ENCODE peak calls at places on chromosomes 5 and 9, in eight cellular contexts. X is nephron progenitor cell; U is hepatocyte; R is type B pancreatic cell; E is lung; G is psoas muscle; I is activated CD8-positive, alpha-beta T cell treated with anti-CD3 and anti-CD28 coated beads for 36 hours; K is osteocyte. A is an unnamed sample.

GRCh38 chr5:150179221-150179620 is 10.6 kb upstream of the SLC6A7 start:
- DNase-seq in U (no peak), I (no peak), X (no peak), K (no peak), R (no peak), E (no peak), G (no peak), A (no peak)

GRCh38 chr5:669111-669841 is 23.9 kb downstream of the TPPP start:
- DNase-seq in X (no peak), G (peak; percentile 75), E (no peak), U (peak; percentile 43), I (peak; percentile 32), K (no peak), R (peak; percentile 70), A (no peak)

GRCh38 chr9:72351538-72352453 is 13.2 kb downstream of the ZFAND5 start:
- DNase-seq in G (peak; percentile 80), R (no peak), I (no peak), U (no peak), X (no peak), E (no peak), K (no peak), A (peak; percentile 23)

GRCh38 chr5:556909-557441 is 32.7 kb upstream of the SLC9A3 start:
- DNase-seq in K (no peak), E (no peak), X (no peak), G (no peak), I (no peak), U (peak; percentile 69), R (peak; percentile 65), A (no peak)

GRCh38 chr5:66149950-66150349 is 5.8 kb downstream of the SREK1 start:
- DNase-seq in I (no peak), G (no peak), X (no peak), E (no peak), U (no peak), K (no peak), R (no peak), A (no peak)

GRCh38 chr5:93794954-93795353 is 53.6 kb upstream of the POU5F2 start:
- DNase-seq in U (peak; percentile 12), I (no peak), E (no peak), R (no peak), X (no peak), G (no peak), K (no peak), A (no peak)

GRCh38 chr9:107637421-107638420 is 148.2 kb upstream of the KLF4 start:
- DNase-seq in X (peak; percentile 75), E (peak; percentile 82), R (peak; percentile 73), G (peak; percentile 93), K (peak; percentile 96), I (no peak), U (peak; percentile 93), A (peak; percentile 81)

GRCh38 chr9:20508242-20508641 is 114.1 kb downstream of the MLLT3 start:
- DNase-seq in K (no peak), U (no peak), X (no peak), R (no peak), G (no peak), E (no peak), I (no peak), A (no peak)

GRCh38 chr5:1320436-1321344 is 24.2 kb downstream of the CLPTM1L start:
- DNase-seq in R (peak; percentile 62), G (no peak), I (no peak), U (no peak), E (no peak), K (no peak), X (no peak), A (no peak)

GRCh38 chr9:105064248-105065118 is 136.5 kb upstream of the ABCA1 start:
- DNase-seq in I (no peak), R (no peak), G (peak; percentile 97), E (peak; percentile 80), X (peak; percentile 38), U (peak; percentile 95), K (peak; percentile 96), A (peak; percentile 92)

GRCh38 chr5:56088967-56089829 is 94.4 kb upstream of the IL6ST start:
- DNase-seq in E (no peak), X (no peak), U (peak; percentile 61), G (no peak), K (no peak), I (peak; percentile 64), R (no peak), A (no peak)

GRCh38 chr5:10892135-10892910 is 131.3 kb upstream of the DAP start:
- DNase-seq in G (no peak), U (no peak), E (no peak), I (no peak), X (no peak), R (no peak), K (peak; percentile 57), A (no peak)

GRCh38 chr5:123868267-123868666 is 356.3 kb downstream of the CSNK1G3 start:
- DNase-seq in G (no peak), E (no peak), K (no peak), I (no peak), R (no peak), X (no peak), U (peak; percentile 31), A (no peak)

GRCh38 chr5:14234204-14234603 is 91.1 kb downstream of the TRIO start:
- DNase-seq in R (no peak), I (no peak), E (no peak), K (no peak), G (no peak), U (no peak), X (no peak), A (no peak)

GRCh38 chr5:154860123-154860522 is 1.7 kb downstream of the CNOT8 start:
- DNase-seq in R (no peak), X (no peak), G (peak; percentile 64), E (peak; percentile 51), I (peak; percentile 33), U (no peak), K (no peak), A (no peak)

GRCh38 chr9:98220911-98221310 is 28.5 kb upstream of the CORO2A start:
- DNase-seq in U (no peak), E (no peak), K (no peak), G (peak; percentile 39), R (no peak), I (no peak), X (no peak), A (no peak)

DNA sequence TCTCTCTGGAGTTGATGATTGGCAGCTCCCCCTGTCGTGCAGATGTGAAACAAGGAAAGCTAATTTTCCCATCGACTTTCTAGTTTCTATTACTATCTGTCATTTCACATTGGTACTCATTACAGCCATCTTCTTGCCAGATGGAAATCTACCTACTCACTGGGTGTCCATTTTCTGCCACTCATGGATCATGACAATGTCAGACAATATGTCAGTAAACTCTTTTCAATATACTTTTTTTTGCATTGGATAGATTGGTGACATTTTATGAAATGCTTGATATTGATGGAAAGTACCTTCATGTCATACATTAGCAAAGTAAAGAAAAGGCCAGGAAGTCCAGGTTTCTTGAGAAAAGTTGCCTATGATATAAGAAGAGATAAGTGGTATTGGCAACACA is 223.4 kb downstream of the KCTD16 start:
- DNase-seq in X (no peak), I (no peak), K (no peak), U (no peak), E (no peak), G (no peak), R (no peak), A (no peak)
- TF ChIP-seq CTCF in X (no peak), I (no peak), K (no peak), U (no peak), E (no peak), G (no peak), R (no peak), A (no peak)

GRCh38 chr9:135575995-135576631 is 14.6 kb downstream of the PAEP start:
- DNase-seq in R (peak; percentile 65), G (no peak), E (no peak), X (no peak), U (peak; percentile 3), I (no peak), K (no peak), A (no peak)
- TF ChIP-seq CTCF in R (no peak), G (no peak), E (no peak), X (no peak), U (no peak), I (no peak), K (no peak), A (no peak)

DNA sequence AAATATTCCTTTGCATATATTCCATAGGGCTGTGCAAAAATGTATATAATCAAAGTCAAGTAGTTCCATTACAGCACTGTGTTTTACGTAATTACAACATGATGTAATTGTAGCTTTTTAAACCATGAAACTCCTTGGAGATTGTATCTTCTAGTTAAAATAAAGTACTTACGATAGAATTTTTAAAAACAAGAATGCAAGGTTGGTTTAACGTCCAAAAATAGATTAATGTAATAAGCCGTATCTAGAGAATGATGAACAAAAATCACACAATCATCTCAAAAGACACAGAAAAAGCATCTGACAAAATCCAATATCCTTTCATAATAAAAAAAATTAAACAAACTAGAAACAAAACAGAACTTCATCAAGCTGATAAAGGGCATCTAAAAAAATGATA is 86.2 kb downstream of the DENND1A start:
- DNase-seq in I (no peak), X (no peak), U (no peak), K (no peak), E (no peak), R (no peak), G (no peak), A (no peak)
- TF ChIP-seq CTCF in I (no peak), X (no peak), U (no peak), K (no peak), E (no peak), R (no peak), G (no peak), A (no peak)

GRCh38 chr5:95554331-95554646 is 488 bp downstream of the SKIC3 start:
- DNase-seq in G (no peak), K (no peak), E (no peak), R (no peak), X (no peak), U (no peak), I (no peak), A (no peak)

GRCh38 chr5:95549030-95549429 is 5.7 kb downstream of the SKIC3 start:
- DNase-seq in I (no peak), G (no peak), X (no peak), R (no peak), E (no peak), U (no peak), K (no peak), A (no peak)

GRCh38 chr5:95555553-95555952 is 652 bp downstream of the ARSK start:
- DNase-seq in X (no peak), U (no peak), G (no peak), R (no peak), K (no peak), E (no peak), I (no peak), A (no peak)

DNA sequence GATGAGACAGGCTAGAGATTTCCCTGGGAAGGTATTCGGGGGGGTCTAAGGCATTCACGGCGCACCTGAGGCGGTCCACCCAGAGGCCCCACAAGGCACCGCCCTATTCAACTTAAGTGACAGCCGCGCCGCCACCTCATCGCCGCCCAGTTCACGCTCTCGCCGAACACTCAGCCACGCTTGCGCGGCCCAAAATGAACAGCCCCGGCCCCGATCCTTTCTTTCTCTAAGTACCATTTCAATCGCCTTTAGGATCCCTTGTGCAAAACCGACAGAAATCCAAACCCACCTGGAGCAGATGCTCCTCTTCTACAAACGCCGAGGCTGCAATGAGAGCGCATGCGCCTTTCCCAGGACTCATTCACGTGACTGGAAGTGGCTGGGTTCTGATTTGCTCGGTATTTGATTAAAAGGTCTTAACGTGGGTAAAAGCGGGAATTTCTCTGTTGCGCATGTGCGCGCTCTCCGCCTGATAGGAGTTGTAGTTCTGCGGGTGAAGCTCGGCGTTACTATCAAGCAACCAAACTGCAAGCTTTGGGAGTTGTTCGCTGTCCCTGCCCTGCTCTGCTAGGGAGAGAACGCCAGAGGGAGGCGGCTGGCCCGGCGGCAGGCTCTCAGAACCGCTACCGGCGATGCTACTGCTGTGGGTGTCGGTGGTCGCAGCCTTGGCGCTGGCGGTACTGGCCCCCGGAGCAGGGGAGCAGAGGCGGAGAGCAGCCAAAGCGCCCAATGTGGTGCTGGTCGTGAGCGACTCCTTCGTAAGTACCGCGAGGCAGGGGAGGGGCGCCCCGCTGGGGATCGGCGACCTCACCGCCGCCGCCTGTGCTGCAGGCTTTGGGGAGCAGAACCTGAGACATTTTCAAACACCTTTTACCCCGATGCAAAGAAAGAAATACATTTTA is at the start of the genes ARSK and SKIC3:
- DNase-seq in G (peak; percentile 97), I (peak; percentile 92), U (peak; percentile 98), X (peak; percentile 90), R (peak; percentile 93), E (peak; percentile 95), K (peak; percentile 97), A (peak; percentile 98)
- TF ChIP-seq CTCF in G (peak; percentile 35), I (no peak), U (peak; percentile 43), X (peak; percentile 17), R (peak; percentile 60), E (no peak), K (peak; percentile 57), A (peak; percentile 65)